ENCODE peak calls at places on chromosomes 4 and X, in four cellular contexts. H is fibroblast of lung, A is stomach, B is upper lobe of right lung. T is an unnamed sample.

GRCh38 chr4:145709843-145710242 is 29.9 kb downstream of the C4orf51 start:
- DNase-seq in H (peak), A (no peak), B (no peak), T (no peak)

GRCh38 chrX:15310117-15310516 is 5.3 kb downstream of the ASB11 start:
- DNase-seq in H (peak), A (peak), B (no peak), T (no peak)

GRCh38 chrX:153878969-153879653 is 6.9 kb downstream of the L1CAM start:
- DNase-seq in H (no peak), A (no peak), B (no peak), T (peak)

GRCh38 chr4:183576701-183577100 is 71.8 kb downstream of the ING2 start:
- DNase-seq in H (peak), A (no peak), B (no peak), T (no peak)

GRCh38 chr4:151460434-151460833 is 51.5 kb downstream of the FHIP1A start:
- DNase-seq in H (no peak), A (no peak), B (no peak), T (no peak)

GRCh38 chr4:4492161-4492847 is 49.5 kb downstream of the STX18 start:
- DNase-seq in H (peak), A (no peak), B (no peak), T (peak)

GRCh38 chr4:83890231-83890630 is 354.3 kb downstream of the GPAT3 start:
- DNase-seq in H (peak), A (no peak), B (no peak), T (no peak)

GRCh38 chr4:66577922-66578321 is 907.6 kb upstream of the EPHA5 start:
- DNase-seq in H (no peak), A (no peak), B (no peak), T (no peak)

GRCh38 chr4:82790060-82790660 is 8.4 kb downstream of the SCD5 start:
- DNase-seq in H (no peak), A (no peak), B (no peak), T (no peak)

GRCh38 chr4:57148831-57149230 is 38.6 kb upstream of the IGFBP7 start:
- DNase-seq in H (peak), A (no peak), B (no peak), T (no peak)

GRCh38 chr4:78642934-78643333 is 91.4 kb downstream of the ANXA3 start:
- DNase-seq in H (no peak), A (no peak), B (no peak), T (no peak)

GRCh38 chr4:141783770-141784169 is 147.4 kb downstream of the IL15 start:
- DNase-seq in H (no peak), A (no peak), B (no peak), T (no peak)

GRCh38 chrX:3711331-3711917 is 2.0 kb downstream of the PRKX start:
- DNase-seq in H (no peak), A (no peak), B (no peak), T (no peak)

GRCh38 chr4:183400035-183400434 is 44.4 kb upstream of the CDKN2AIP start:
- DNase-seq in H (no peak), A (no peak), B (no peak), T (no peak)

GRCh38 chrX:115895678-115896329 is 274.7 kb upstream of the AGTR2 start:
- DNase-seq in H (no peak), A (no peak), B (no peak), T (peak)

GRCh38 chr4:122776916-122777315 is 44.4 kb downstream of the BBS12 start:
- DNase-seq in H (no peak), A (no peak), B (no peak), T (no peak)

GRCh38 chr4:6986067-6986780 is 56.9 kb upstream of the TADA2B start:
- DNase-seq in H (peak), A (no peak), B (no peak), T (no peak)

GRCh38 chrX:78747471-78747870 is at the start of gene LPAR4:
- DNase-seq in H (peak), A (no peak), B (no peak), T (no peak)

GRCh38 chrX:40471965-40472648 is 108.7 kb upstream of the ATP6AP2 start:
- DNase-seq in H (peak), A (peak), B (peak), T (peak)

GRCh38 chrX:105098201-105098600 is 122.3 kb downstream of the TEX13A start:
- DNase-seq in H (no peak), A (no peak), B (no peak), T (no peak)

GRCh38 chrX:11886745-11887144 is 128.7 kb downstream of the MSL3 start:
- DNase-seq in H (peak), A (no peak), B (no peak), T (no peak)

GRCh38 chrX:101485212-101486064 is at the start of gene ARMCX4:
- DNase-seq in H (peak), A (peak), B (peak), T (no peak)

GRCh38 chr4:183840311-183840710 is 64.8 kb upstream of the STOX2 start:
- DNase-seq in H (peak), A (peak), B (peak), T (peak)

GRCh38 chrX:87583679-87584078 is 66.1 kb downstream of the KLHL4 start:
- DNase-seq in H (no peak), A (peak), B (no peak), T (no peak)
- TF ChIP-seq CTCF in H (no peak), A (no peak), B (peak), T (no peak)

DNA sequence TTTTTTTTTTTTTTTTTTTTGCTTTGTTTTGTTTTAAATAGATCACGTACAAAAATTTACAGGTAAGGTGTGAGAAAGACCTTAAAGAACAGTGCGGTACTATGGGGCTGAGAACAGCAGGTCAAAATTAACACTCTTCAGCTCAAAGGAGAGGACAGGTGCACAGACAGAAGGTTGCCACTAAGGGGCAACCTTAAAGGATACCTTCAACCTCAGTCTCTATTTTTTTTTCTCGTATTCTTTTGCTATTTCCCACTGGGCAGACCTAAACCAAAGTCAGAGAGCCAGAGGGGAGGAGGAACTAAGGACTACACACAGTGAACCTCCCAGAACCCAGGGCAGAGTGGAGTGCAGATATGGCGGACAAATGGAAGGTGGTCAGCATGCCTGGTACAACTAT is 1984.3 kb upstream of the IGFBP7 start:
- DNase-seq in H (no peak), A (no peak), B (no peak), T (no peak)
- TF ChIP-seq CTCF in H (no peak), A (no peak), B (no peak), T (no peak)

DNA sequence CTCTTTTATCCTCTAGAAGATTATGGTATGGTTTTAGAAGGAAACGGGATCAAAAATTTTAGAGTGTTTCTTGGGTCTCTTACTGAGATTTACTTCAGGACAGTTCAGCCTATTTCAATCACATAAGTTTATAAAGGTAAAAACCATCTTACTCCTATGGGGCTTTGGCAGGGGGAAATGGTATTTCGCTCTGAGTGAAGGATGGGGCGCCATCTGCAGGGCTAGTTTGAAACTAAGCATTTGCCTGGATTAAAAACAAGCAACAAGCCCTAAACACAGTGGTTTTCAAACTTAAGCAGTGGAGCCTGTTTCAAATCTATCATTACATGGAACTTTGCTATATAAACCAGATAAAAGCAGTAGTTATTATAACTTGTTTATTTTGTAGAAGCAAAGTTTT is 361.5 kb upstream of the FMR1 start:
- DNase-seq in H (no peak), A (no peak), B (no peak), T (no peak)
- TF ChIP-seq CTCF in H (no peak), A (no peak), B (peak), T (no peak)

GRCh38 chrX:149903889-149904748 is 23.1 kb downstream of the MAGEA8 start:
- DNase-seq in H (peak), A (no peak), B (no peak), T (no peak)
- TF ChIP-seq CTCF in H (peak), A (no peak), B (no peak), T (no peak)

GRCh38 chr4:30720656-30721352 is 635 bp downstream of the PCDH7 start:
- DNase-seq in H (peak), A (no peak), B (no peak), T (peak)
- TF ChIP-seq CTCF in H (no peak), A (no peak), B (no peak), T (no peak)

GRCh38 chr4:28269426-28269825 is 1408.8 kb downstream of the STIM2 start:
- DNase-seq in H (no peak), A (no peak), B (no peak), T (no peak)
- TF ChIP-seq CTCF in H (no peak), A (no peak), B (no peak), T (no peak)

DNA sequence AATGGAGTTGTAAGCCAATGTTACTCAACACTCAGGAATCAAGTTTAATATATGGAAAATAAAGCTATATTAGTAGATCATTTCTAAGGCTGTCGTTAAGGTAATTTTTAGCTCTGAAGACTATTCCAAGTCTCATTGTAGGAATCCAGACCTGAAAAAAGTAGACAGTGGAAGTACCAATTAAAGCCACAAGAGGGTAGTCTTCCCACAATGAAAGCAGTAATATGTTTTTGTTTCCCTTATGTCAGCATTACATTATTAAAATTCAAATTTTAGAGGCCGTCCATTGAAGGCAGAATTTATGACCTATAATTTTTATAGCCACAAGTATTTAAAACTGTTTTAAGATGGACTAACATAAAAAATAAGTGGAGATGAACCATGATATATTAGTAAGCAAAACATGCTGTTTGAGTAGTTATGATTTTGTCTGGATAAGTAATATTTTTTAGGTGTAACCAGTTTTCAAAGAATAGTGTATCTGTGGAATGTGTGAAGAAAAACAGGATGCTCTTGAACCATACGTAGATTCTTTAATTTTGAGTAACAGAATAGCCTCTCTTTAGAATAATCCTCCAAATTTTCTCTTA is 372.6 kb upstream of the TECRL start:
- DNase-seq in H (peak), A (no peak), B (no peak), T (no peak)
- TF ChIP-seq CTCF in H (peak), A (peak), B (peak), T (no peak)

GRCh38 chr4:72538006-72538405 is 31.0 kb downstream of the ADAMTS3 start:
- DNase-seq in H (no peak), A (no peak), B (no peak), T (no peak)
- TF ChIP-seq CTCF in H (no peak), A (no peak), B (no peak), T (no peak)

T was measured in GM20000.